ENCODE peak calls at places on chromosomes 4 and X, in six cellular contexts. Y, N, C, B, X and S are unnamed samples.

GRCh38 chr4:78460368-78460767 is 91.2 kb upstream of the ANXA3 start:
- DNase-seq in N (no peak), X (no peak), Y (no peak), B (no peak), C (no peak), S (no peak)

GRCh38 chr4:15457401-15458201 is 12.1 kb upstream of the CC2D2A start:
- DNase-seq in B (peak), C (peak), N (peak), X (no peak), Y (no peak), S (peak)

GRCh38 chr4:126777649-126778048 is 855.1 kb upstream of the INTU start:
- DNase-seq in Y (no peak), X (no peak), C (no peak), B (peak), N (peak), S (peak)

GRCh38 chr4:122346036-122346435 is 32.8 kb upstream of the ADAD1 start:
- DNase-seq in X (no peak), Y (no peak), N (peak), B (peak), C (no peak), S (peak)

GRCh38 chr4:24862073-24862751 is 50.6 kb downstream of the CCDC149 start:
- DNase-seq in X (no peak), N (no peak), Y (no peak), B (no peak), C (peak), S (no peak)

GRCh38 chrX:136789856-136790255 is 9.1 kb upstream of the ARHGEF6 start:
- DNase-seq in X (no peak), N (no peak), C (no peak), B (no peak), Y (no peak), S (no peak)

GRCh38 chrX:52995135-52995973 is 37.0 kb upstream of the FAM156A start:
- DNase-seq in B (peak), Y (peak), C (peak), X (peak), N (peak), S (peak)

GRCh38 chr4:133866328-133866699 is 335.3 kb downstream of the PABPC4L start:
- DNase-seq in C (no peak), X (no peak), Y (no peak), B (peak), N (peak), S (peak)

GRCh38 chr4:140005699-140006098 is 148.3 kb downstream of the MAML3 start:
- DNase-seq in N (no peak), B (no peak), Y (no peak), X (no peak), C (no peak), S (no peak)

GRCh38 chrX:101485212-101486064 is at the start of gene ARMCX4:
- DNase-seq in Y (peak), X (peak), C (peak), N (peak), B (peak), S (peak)

GRCh38 chr4:68182382-68182820 is 52.7 kb upstream of the TMPRSS11F start:
- DNase-seq in Y (no peak), C (no peak), X (no peak), N (no peak), B (no peak), S (no peak)

DNA sequence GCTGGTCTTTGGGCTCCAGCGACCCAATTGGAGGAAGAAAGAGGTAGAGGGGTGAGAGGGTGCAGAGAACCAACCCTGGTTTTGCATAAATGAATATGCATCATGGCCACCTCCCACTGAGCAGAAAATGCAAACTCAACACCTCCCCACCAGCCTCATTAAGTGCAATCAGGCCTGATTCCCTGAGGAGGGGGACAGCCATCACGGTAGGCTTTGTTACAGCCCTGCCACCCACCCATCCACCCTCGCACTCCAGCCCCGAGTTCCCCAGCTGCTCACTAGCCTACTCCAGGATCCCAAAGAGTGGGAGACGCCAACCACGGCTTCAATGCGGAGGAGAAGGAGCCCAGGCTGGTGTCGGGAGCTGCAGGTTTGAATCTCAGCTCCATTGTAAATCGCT is 48.3 kb upstream of the MAN2B2 start:
- DNase-seq in N (no peak), Y (no peak), B (no peak), X (no peak), C (no peak), S (no peak)
- H3K4me3 ChIP-seq in N (no peak), Y (no peak), B (no peak), X (no peak), C (no peak), S (no peak)

GRCh38 chr4:129145222-129145730 is 49.3 kb downstream of the C4orf33 start:
- DNase-seq in X (no peak), N (no peak), Y (no peak), C (no peak), B (no peak), S (no peak)
- H3K4me3 ChIP-seq in X (no peak), N (no peak), Y (no peak), C (no peak), B (no peak), S (no peak)

GRCh38 chrX:72080800-72081199 is 50.9 kb downstream of the RTL5 start:
- DNase-seq in X (no peak), Y (no peak), C (no peak), B (no peak), N (no peak), S (no peak)
- H3K4me3 ChIP-seq in X (no peak), Y (no peak), C (no peak), B (no peak), N (no peak), S (no peak)

GRCh38 chr4:74378573-74378972 is 13.6 kb downstream of the EREG start:
- DNase-seq in B (peak), N (peak), C (no peak), Y (no peak), X (no peak), S (peak)

GRCh38 chr4:74375824-74376426 is 11.0 kb downstream of the EREG start:
- DNase-seq in C (no peak), Y (no peak), B (no peak), N (no peak), X (no peak), S (no peak)

GRCh38 chr4:74377714-74378113 is 12.8 kb downstream of the EREG start:
- DNase-seq in B (no peak), X (no peak), Y (no peak), N (no peak), C (no peak), S (no peak)

GRCh38 chr4:74374561-74375327 is 9.8 kb downstream of the EREG start:
- DNase-seq in C (no peak), Y (no peak), N (peak), B (peak), X (no peak), S (peak)

GRCh38 chr4:74376888-74377483 is 12.0 kb downstream of the EREG start:
- DNase-seq in C (peak), X (no peak), Y (no peak), B (peak), N (peak), S (peak)
- H3K4me3 ChIP-seq in C (no peak), X (no peak), Y (no peak), B (no peak), N (no peak), S (no peak)

GRCh38 chrX:147913570-147913969 is 1.9 kb downstream of the FMR1 start:
- DNase-seq in C (no peak), X (no peak), B (no peak), N (no peak), Y (no peak), S (no peak)

GRCh38 chrX:147920161-147920666 is 8.5 kb downstream of the FMR1 start:
- DNase-seq in Y (no peak), X (no peak), B (peak), C (no peak), N (peak), S (no peak)

GRCh38 chrX:147914609-147915008 is 2.9 kb downstream of the FMR1 start:
- DNase-seq in B (no peak), N (no peak), C (no peak), Y (no peak), X (no peak), S (no peak)

GRCh38 chrX:147916375-147916968 is 4.8 kb downstream of the FMR1 start:
- DNase-seq in B (no peak), C (no peak), N (no peak), Y (no peak), X (no peak), S (no peak)

DNA sequence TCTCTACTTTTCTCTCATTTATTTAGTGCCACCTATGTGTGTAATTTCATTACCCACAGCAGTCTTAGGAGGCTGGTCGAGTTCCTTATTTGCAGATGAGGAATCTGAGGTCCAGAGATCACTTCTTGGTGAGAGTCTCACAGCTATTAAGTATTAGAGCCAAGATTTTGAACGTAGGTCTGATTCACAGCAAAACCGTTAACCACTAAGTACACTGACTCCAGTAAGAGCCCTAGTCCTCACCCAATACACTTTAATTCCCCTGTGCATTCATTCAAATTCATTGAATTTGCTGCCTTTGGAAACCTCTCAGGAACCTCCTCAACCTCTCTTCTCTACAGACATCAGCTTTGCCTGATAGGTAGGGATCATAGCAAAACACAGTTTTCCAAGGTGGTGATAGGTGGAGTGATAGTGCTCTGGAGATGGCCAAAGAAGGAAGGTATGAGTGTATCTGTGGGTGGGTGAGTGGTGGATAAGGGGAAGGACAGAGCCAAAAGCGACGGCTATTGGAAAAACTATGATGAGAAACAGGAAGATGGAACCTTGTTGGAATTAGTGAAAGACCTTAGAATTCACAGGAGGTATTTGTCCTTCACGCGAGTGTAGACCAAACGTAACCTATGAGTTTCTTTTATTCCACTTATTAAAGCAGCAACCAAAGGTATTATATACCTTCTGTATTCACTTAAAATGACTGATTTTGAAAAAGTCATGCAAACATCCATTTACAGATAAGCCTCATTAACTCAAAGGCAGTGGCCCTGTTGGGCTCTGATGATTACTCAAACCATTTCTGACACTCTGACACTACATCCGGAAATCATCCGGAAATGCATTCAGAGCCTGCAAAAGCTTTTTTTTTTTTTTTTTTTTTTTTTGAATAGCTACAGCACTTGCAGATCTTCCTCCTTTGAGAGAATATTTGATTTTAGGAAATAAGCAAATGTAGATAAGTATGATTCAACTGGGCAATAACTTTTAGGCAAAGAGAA is 6.3 kb downstream of the FMR1 start:
- DNase-seq in N (peak), X (peak), B (peak), Y (no peak), C (peak), S (peak)
- H3K4me3 ChIP-seq in N (no peak), X (no peak), B (no peak), Y (no peak), C (peak), S (no peak)

GRCh38 chrX:24090300-24091200 is 35.8 kb downstream of the EIF2S3 start:
- DNase-seq in Y (no peak), B (no peak), N (no peak), C (no peak), X (no peak), S (no peak)
- H3K4me3 ChIP-seq in Y (no peak), B (no peak), N (no peak), C (no peak), X (no peak), S (no peak)

GRCh38 chr4:3717241-3717640 is 48.9 kb upstream of the ADRA2C start:
- DNase-seq in B (no peak), X (no peak), C (no peak), N (no peak), Y (no peak), S (no peak)

GRCh38 chr4:3719191-3719590 is 47.0 kb upstream of the ADRA2C start:
- DNase-seq in Y (no peak), C (no peak), X (no peak), B (no peak), N (no peak), S (no peak)

GRCh38 chr4:3716876-3717235 is 49.3 kb upstream of the ADRA2C start:
- DNase-seq in B (no peak), C (no peak), X (no peak), N (no peak), Y (no peak), S (no peak)

GRCh38 chr4:3719836-3720235 is 46.3 kb upstream of the ADRA2C start:
- DNase-seq in B (no peak), X (no peak), C (no peak), Y (no peak), N (no peak), S (no peak)

GRCh38 chr4:3718462-3718861 is 47.7 kb upstream of the ADRA2C start:
- DNase-seq in N (no peak), Y (no peak), C (no peak), X (no peak), B (no peak), S (no peak)
- H3K4me3 ChIP-seq in N (no peak), Y (no peak), C (no peak), X (no peak), B (no peak), S (no peak)

DNA sequence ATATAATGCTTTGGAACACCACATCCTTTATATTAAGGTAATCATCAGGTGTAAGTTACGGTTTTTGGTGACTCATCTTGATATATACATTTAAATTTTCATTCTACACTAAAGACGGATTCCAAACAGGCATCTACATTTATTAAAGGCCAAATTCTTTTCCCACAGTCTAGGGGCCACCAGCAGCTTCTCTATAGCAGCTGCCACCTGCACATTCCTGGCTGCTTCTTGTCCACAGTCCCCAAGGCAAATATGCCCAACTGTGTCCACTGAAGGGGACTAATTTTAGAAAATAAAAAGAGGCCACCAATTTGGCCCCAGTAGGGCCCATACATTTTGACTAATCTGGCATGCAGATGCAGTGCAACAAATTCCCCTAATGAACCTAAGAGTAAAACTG is 96.6 kb downstream of the EFHC2 start:
- DNase-seq in N (no peak), C (no peak), Y (no peak), B (no peak), X (no peak), S (no peak)
- H3K4me3 ChIP-seq in N (no peak), C (no peak), Y (no peak), B (no peak), X (no peak), S (no peak)

GRCh38 chr4:159227984-159228383 is 125.1 kb downstream of the RAPGEF2 start:
- DNase-seq in Y (peak), C (no peak), X (no peak), B (peak), N (peak), S (peak)
- H3K4me3 ChIP-seq in Y (peak), C (no peak), X (no peak), B (peak), N (peak), S (peak)

GRCh38 chrX:19804168-19804567 is 83.2 kb downstream of the SH3KBP1 start:
- DNase-seq in N (peak), B (no peak), X (no peak), C (no peak), Y (no peak), S (no peak)

GRCh38 chrX:19810370-19810769 is 77.0 kb downstream of the SH3KBP1 start:
- DNase-seq in N (no peak), X (no peak), C (peak), Y (no peak), B (no peak), S (no peak)

GRCh38 chrX:19810809-19811208 is 76.6 kb downstream of the SH3KBP1 start:
- DNase-seq in X (no peak), B (no peak), C (no peak), Y (no peak), N (no peak), S (peak)

GRCh38 chrX:19805054-19805690 is 82.2 kb downstream of the SH3KBP1 start:
- DNase-seq in Y (no peak), B (no peak), X (no peak), N (no peak), C (no peak), S (no peak)

DNA sequence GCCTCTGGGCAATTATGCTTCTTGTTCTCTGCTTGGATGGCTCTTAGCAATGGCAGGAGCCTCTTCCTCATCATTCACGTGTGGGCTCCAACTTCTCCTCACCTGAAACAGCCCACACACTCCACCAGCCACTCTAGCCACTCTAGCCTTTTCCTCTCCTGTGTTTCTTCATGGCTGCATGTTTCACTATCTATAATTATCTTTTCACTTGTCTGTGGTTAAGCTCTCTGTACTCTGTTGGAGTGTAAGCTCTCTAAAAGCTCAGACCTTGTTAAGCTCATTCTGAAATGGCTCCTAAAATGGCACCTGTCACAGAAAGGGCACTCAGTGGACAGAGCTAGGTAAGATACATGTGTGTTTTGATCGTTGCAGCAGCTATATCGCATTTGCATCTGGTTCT is 80.0 kb downstream of the SH3KBP1 start:
- DNase-seq in Y (no peak), X (no peak), N (no peak), C (peak), B (no peak), S (no peak)
- H3K4me3 ChIP-seq in Y (no peak), X (no peak), N (no peak), C (peak), B (no peak), S (no peak)